ENCODE peak calls at places on chromosomes 6 and 20, in seven cellular contexts. One of them, this sample, is unnamed.

GRCh38 chr6:170139531-170139930 is 151.3 kb downstream of the DLL1 start:
- DNase-seq in MM.1S: no peak
- DNase-seq in RWPE1: no peak
- DNase-seq in type B pancreatic cell: peak
- DNase-seq in cardiac fibroblast: no peak
- DNase-seq in activated CD8-positive, alpha-beta T cell treated with anti-CD3 and anti-CD28 coated beads for 36 hours: no peak
- DNase-seq in heart right ventricle: no peak
- DNase-seq in this sample: no peak

GRCh38 chr6:30152019-30152673 is 8.9 kb downstream of the TRIM10 start:
- DNase-seq in activated CD8-positive, alpha-beta T cell treated with anti-CD3 and anti-CD28 coated beads for 36 hours: no peak
- DNase-seq in type B pancreatic cell: no peak
- DNase-seq in MM.1S: no peak
- DNase-seq in RWPE1: no peak
- DNase-seq in cardiac fibroblast: no peak
- DNase-seq in heart right ventricle: no peak
- DNase-seq in this sample: no peak

GRCh38 chr6:125953502-125953875 is 3.1 kb upstream of the HINT3 start:
- DNase-seq in activated CD8-positive, alpha-beta T cell treated with anti-CD3 and anti-CD28 coated beads for 36 hours: peak
- DNase-seq in heart right ventricle: no peak
- DNase-seq in type B pancreatic cell: no peak
- DNase-seq in cardiac fibroblast: no peak
- DNase-seq in MM.1S: peak
- DNase-seq in RWPE1: no peak
- DNase-seq in this sample: no peak

GRCh38 chr6:170024940-170025339 is 265.9 kb downstream of the DLL1 start:
- DNase-seq in RWPE1: no peak
- DNase-seq in cardiac fibroblast: peak
- DNase-seq in MM.1S: no peak
- DNase-seq in activated CD8-positive, alpha-beta T cell treated with anti-CD3 and anti-CD28 coated beads for 36 hours: no peak
- DNase-seq in heart right ventricle: no peak
- DNase-seq in type B pancreatic cell: peak
- DNase-seq in this sample: no peak

GRCh38 chr6:30730611-30731435 is 10.7 kb downstream of the TUBB start:
- DNase-seq in cardiac fibroblast: peak
- DNase-seq in type B pancreatic cell: peak
- DNase-seq in activated CD8-positive, alpha-beta T cell treated with anti-CD3 and anti-CD28 coated beads for 36 hours: peak
- DNase-seq in heart right ventricle: peak
- DNase-seq in MM.1S: peak
- DNase-seq in RWPE1: peak
- DNase-seq in this sample: peak

GRCh38 chr6:13848553-13849150 is 34.3 kb upstream of the MCUR1 start:
- DNase-seq in MM.1S: no peak
- DNase-seq in RWPE1: no peak
- DNase-seq in activated CD8-positive, alpha-beta T cell treated with anti-CD3 and anti-CD28 coated beads for 36 hours: no peak
- DNase-seq in heart right ventricle: no peak
- DNase-seq in type B pancreatic cell: no peak
- DNase-seq in cardiac fibroblast: peak
- DNase-seq in this sample: no peak

GRCh38 chr6:158211273-158212055 is 43.3 kb downstream of the GTF2H5 start:
- DNase-seq in MM.1S: no peak
- DNase-seq in type B pancreatic cell: no peak
- DNase-seq in cardiac fibroblast: peak
- DNase-seq in activated CD8-positive, alpha-beta T cell treated with anti-CD3 and anti-CD28 coated beads for 36 hours: peak
- DNase-seq in RWPE1: no peak
- DNase-seq in heart right ventricle: no peak
- DNase-seq in this sample: no peak

GRCh38 chr6:130282234-130282995 is 59.7 kb upstream of the SAMD3 start:
- DNase-seq in MM.1S: peak
- DNase-seq in cardiac fibroblast: peak
- DNase-seq in heart right ventricle: no peak
- DNase-seq in activated CD8-positive, alpha-beta T cell treated with anti-CD3 and anti-CD28 coated beads for 36 hours: peak
- DNase-seq in type B pancreatic cell: no peak
- DNase-seq in RWPE1: peak
- DNase-seq in this sample: peak

GRCh38 chr6:156396068-156396771 is 381.0 kb upstream of the ARID1B start:
- DNase-seq in MM.1S: peak
- DNase-seq in type B pancreatic cell: no peak
- DNase-seq in activated CD8-positive, alpha-beta T cell treated with anti-CD3 and anti-CD28 coated beads for 36 hours: peak
- DNase-seq in cardiac fibroblast: no peak
- DNase-seq in RWPE1: no peak
- DNase-seq in heart right ventricle: no peak
- DNase-seq in this sample: peak

GRCh38 chr20:12740647-12741046 is 268.1 kb upstream of the SPTLC3 start:
- DNase-seq in MM.1S: no peak
- DNase-seq in heart right ventricle: no peak
- DNase-seq in type B pancreatic cell: no peak
- DNase-seq in activated CD8-positive, alpha-beta T cell treated with anti-CD3 and anti-CD28 coated beads for 36 hours: no peak
- DNase-seq in RWPE1: no peak
- DNase-seq in cardiac fibroblast: no peak
- DNase-seq in this sample: no peak

DNA sequence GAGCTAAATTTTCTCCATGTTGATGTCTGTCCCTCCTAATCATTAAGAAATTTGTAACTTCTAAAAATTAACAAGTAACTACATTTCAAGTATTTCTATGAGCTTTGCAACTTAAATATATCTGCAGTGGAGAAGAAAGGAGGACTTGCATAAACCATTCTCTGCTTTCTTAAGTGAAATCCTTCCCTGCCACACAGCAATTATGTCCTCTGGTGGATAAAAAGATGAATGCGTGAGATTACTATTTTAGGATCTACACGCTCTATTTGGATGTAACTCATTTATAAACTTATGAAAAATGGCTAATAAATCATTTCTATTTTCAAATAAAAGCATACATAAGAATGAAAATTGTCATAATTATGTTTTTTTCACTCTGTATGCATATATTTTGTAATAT is 338.0 kb upstream of the PTCHD4 start:
- DNase-seq in RWPE1: no peak
- DNase-seq in MM.1S: no peak
- DNase-seq in heart right ventricle: no peak
- DNase-seq in activated CD8-positive, alpha-beta T cell treated with anti-CD3 and anti-CD28 coated beads for 36 hours: no peak
- DNase-seq in type B pancreatic cell: no peak
- DNase-seq in cardiac fibroblast: peak
- DNase-seq in this sample: no peak
- TF ChIP-seq CTCF in RWPE1: no peak
- TF ChIP-seq CTCF in MM.1S: no peak
- TF ChIP-seq CTCF in heart right ventricle: no peak
- TF ChIP-seq CTCF in activated CD8-positive, alpha-beta T cell treated with anti-CD3 and anti-CD28 coated beads for 36 hours: no peak
- TF ChIP-seq CTCF in type B pancreatic cell: peak
- TF ChIP-seq CTCF in cardiac fibroblast: peak
- TF ChIP-seq CTCF in this sample: no peak

DNA sequence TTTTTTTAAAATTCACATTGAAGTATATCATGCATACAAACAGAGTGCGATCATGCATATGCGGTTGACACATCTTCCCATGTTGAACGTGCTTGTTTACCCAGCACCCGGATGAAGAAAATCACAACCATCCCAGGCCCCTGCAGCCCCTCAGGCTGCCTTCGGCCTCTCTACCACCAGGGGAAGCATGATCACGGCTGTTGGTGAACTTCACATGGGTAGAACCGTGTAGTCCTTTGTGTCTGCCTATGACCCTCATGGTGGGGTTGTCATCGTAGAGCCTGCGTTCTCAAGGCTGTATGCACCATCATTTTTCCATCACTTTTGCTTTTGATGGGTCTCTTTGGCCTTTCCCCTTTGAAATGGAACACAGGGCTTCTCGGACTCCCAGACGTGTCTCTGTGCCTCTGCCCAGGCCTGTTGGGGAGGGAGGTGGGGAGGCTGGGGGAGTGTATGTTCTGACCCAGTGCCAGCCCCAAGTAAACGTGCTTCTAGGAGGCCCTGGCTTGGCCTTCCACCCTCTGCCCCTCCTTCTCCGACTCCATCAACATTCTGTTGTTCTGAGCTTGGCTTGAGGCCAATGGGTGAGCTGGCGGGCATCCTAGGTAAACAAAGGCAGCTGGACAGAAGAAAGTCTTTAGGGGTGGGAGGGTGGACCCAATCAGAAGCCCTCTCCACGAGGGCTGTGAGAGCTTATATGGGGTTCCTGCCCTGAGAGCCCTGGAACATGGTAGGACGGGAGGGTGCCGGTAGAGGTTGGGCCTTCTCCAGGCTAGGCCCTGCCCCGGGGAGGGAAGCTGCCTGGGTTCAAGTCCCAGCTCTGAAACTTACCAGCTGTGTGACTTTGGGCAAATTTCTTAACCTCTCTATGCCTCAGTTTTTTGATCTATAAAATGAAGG is 39.7 kb downstream of the TGM2 start:
- DNase-seq in activated CD8-positive, alpha-beta T cell treated with anti-CD3 and anti-CD28 coated beads for 36 hours: no peak
- DNase-seq in heart right ventricle: peak
- DNase-seq in type B pancreatic cell: peak
- DNase-seq in cardiac fibroblast: peak
- DNase-seq in RWPE1: no peak
- DNase-seq in MM.1S: no peak
- DNase-seq in this sample: no peak
- TF ChIP-seq CTCF in activated CD8-positive, alpha-beta T cell treated with anti-CD3 and anti-CD28 coated beads for 36 hours: no peak
- TF ChIP-seq CTCF in heart right ventricle: no peak
- TF ChIP-seq CTCF in type B pancreatic cell: no peak
- TF ChIP-seq CTCF in cardiac fibroblast: peak
- TF ChIP-seq CTCF in RWPE1: no peak
- TF ChIP-seq CTCF in MM.1S: no peak
- TF ChIP-seq CTCF in this sample: no peak

GRCh38 chr6:110999634-111000270 is 17.9 kb downstream of the RPF2 start:
- DNase-seq in cardiac fibroblast: peak
- DNase-seq in RWPE1: peak
- DNase-seq in activated CD8-positive, alpha-beta T cell treated with anti-CD3 and anti-CD28 coated beads for 36 hours: no peak
- DNase-seq in MM.1S: no peak
- DNase-seq in type B pancreatic cell: no peak
- DNase-seq in heart right ventricle: no peak
- DNase-seq in this sample: no peak
- TF ChIP-seq CTCF in cardiac fibroblast: peak
- TF ChIP-seq CTCF in RWPE1: peak
- TF ChIP-seq CTCF in activated CD8-positive, alpha-beta T cell treated with anti-CD3 and anti-CD28 coated beads for 36 hours: peak
- TF ChIP-seq CTCF in MM.1S: peak
- TF ChIP-seq CTCF in type B pancreatic cell: peak
- TF ChIP-seq CTCF in heart right ventricle: peak
- TF ChIP-seq CTCF in this sample: peak

GRCh38 chr20:6122111-6122872 is 538 bp downstream of the FERMT1 start:
- DNase-seq in type B pancreatic cell: no peak
- DNase-seq in MM.1S: peak
- DNase-seq in cardiac fibroblast: peak
- DNase-seq in activated CD8-positive, alpha-beta T cell treated with anti-CD3 and anti-CD28 coated beads for 36 hours: no peak
- DNase-seq in heart right ventricle: no peak
- DNase-seq in RWPE1: peak
- DNase-seq in this sample: peak

GRCh38 chr20:6121504-6121903 is 1.3 kb downstream of the FERMT1 start:
- DNase-seq in MM.1S: no peak
- DNase-seq in cardiac fibroblast: no peak
- DNase-seq in RWPE1: no peak
- DNase-seq in type B pancreatic cell: no peak
- DNase-seq in heart right ventricle: no peak
- DNase-seq in activated CD8-positive, alpha-beta T cell treated with anti-CD3 and anti-CD28 coated beads for 36 hours: no peak
- DNase-seq in this sample: no peak

GRCh38 chr20:6123650-6124014 is 802 bp upstream of the FERMT1 start:
- DNase-seq in RWPE1: no peak
- DNase-seq in activated CD8-positive, alpha-beta T cell treated with anti-CD3 and anti-CD28 coated beads for 36 hours: no peak
- DNase-seq in MM.1S: no peak
- DNase-seq in type B pancreatic cell: no peak
- DNase-seq in heart right ventricle: no peak
- DNase-seq in cardiac fibroblast: no peak
- DNase-seq in this sample: no peak

GRCh38 chr20:6120491-6120988 is 2.3 kb downstream of the FERMT1 start:
- DNase-seq in cardiac fibroblast: no peak
- DNase-seq in heart right ventricle: no peak
- DNase-seq in type B pancreatic cell: no peak
- DNase-seq in MM.1S: no peak
- DNase-seq in RWPE1: no peak
- DNase-seq in activated CD8-positive, alpha-beta T cell treated with anti-CD3 and anti-CD28 coated beads for 36 hours: no peak
- DNase-seq in this sample: no peak

DNA sequence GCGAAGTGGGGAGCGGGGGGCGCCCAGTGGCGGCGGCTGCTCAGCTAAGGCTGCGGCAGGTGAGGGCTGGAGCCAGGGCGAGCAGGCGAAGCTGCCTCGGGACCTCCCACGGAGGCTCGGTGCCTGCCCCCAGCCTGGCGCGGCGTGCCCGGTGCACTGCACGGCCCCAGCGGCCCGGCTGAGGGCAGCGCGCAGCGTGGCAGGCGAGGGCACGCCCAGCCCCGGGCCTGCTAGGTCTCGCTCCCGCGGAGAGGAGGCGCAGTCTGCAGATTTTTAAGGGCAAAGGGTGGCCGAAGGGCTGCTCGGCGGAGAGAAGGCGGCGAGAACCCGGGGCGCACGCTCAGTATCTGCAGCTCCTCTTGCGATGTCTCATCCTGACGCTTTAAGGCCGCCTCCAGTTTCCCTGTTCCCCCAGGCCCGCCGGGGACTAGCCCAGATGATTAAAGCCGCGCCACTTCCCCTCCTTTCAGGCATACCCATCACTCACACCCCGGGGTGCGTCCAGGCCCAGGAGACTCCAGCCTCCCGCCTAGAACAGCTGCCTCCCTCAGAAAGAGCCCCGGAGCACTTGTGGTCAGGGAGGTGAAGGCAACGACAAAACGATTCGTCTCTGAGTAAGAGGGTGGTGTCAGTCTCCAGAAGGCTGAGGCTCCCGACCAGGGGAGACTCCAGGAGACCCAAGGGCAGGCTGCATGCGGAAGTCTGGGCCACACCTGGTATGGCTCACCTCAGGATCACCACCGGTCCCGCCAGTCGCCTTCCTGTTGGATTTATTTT is at the start of gene FERMT1:
- DNase-seq in type B pancreatic cell: peak
- DNase-seq in MM.1S: peak
- DNase-seq in heart right ventricle: peak
- DNase-seq in cardiac fibroblast: peak
- DNase-seq in activated CD8-positive, alpha-beta T cell treated with anti-CD3 and anti-CD28 coated beads for 36 hours: peak
- DNase-seq in RWPE1: peak
- DNase-seq in this sample: peak
- TF ChIP-seq CTCF in type B pancreatic cell: peak
- TF ChIP-seq CTCF in MM.1S: peak
- TF ChIP-seq CTCF in heart right ventricle: no peak
- TF ChIP-seq CTCF in cardiac fibroblast: peak
- TF ChIP-seq CTCF in activated CD8-positive, alpha-beta T cell treated with anti-CD3 and anti-CD28 coated beads for 36 hours: no peak
- TF ChIP-seq CTCF in RWPE1: peak
- TF ChIP-seq CTCF in this sample: no peak

DNA sequence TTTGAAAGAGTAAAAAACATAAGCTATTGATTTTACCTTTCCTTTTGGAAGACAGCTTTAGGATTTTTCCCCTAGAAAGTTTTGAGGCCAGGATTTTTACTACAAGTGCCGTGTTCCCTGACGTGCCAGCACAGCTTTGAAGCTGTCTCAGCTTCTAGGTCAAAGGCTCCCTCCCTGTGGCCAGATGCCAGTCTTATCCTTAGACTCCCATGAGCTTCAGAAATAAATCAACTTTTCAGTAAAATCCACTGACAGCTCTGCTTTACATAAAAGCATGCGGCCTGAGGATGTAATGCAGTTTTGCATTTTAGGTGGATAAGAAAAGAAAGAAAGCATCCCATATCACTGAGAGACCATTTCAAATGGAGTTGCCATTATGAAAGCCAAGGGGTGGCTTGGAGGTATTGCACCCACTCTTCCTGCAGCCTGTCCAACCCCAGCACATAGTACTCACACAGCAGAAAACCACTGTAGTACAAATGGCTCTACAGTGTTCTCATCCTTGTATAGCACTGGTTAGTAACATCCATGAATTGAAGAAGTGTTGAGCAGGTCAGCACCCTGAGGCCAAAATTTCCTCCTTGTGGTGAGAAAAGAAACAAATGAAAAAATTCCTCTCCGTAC is 15.2 kb upstream of the ATXN1 start:
- DNase-seq in type B pancreatic cell: no peak
- DNase-seq in cardiac fibroblast: peak
- DNase-seq in heart right ventricle: no peak
- DNase-seq in MM.1S: no peak
- DNase-seq in RWPE1: no peak
- DNase-seq in activated CD8-positive, alpha-beta T cell treated with anti-CD3 and anti-CD28 coated beads for 36 hours: no peak
- DNase-seq in this sample: no peak
- TF ChIP-seq CTCF in type B pancreatic cell: peak
- TF ChIP-seq CTCF in cardiac fibroblast: peak
- TF ChIP-seq CTCF in heart right ventricle: no peak
- TF ChIP-seq CTCF in MM.1S: no peak
- TF ChIP-seq CTCF in RWPE1: no peak
- TF ChIP-seq CTCF in activated CD8-positive, alpha-beta T cell treated with anti-CD3 and anti-CD28 coated beads for 36 hours: no peak
- TF ChIP-seq CTCF in this sample: no peak

GRCh38 chr20:21235713-21236445 is 67.3 kb upstream of the XRN2 start:
- DNase-seq in heart right ventricle: peak
- DNase-seq in type B pancreatic cell: no peak
- DNase-seq in RWPE1: peak
- DNase-seq in cardiac fibroblast: peak
- DNase-seq in activated CD8-positive, alpha-beta T cell treated with anti-CD3 and anti-CD28 coated beads for 36 hours: peak
- DNase-seq in MM.1S: peak
- DNase-seq in this sample: peak
- TF ChIP-seq CTCF in heart right ventricle: peak
- TF ChIP-seq CTCF in type B pancreatic cell: peak
- TF ChIP-seq CTCF in RWPE1: peak
- TF ChIP-seq CTCF in cardiac fibroblast: peak
- TF ChIP-seq CTCF in activated CD8-positive, alpha-beta T cell treated with anti-CD3 and anti-CD28 coated beads for 36 hours: peak
- TF ChIP-seq CTCF in MM.1S: peak
- TF ChIP-seq CTCF in this sample: peak